ENCODE peak calls at places on chromosomes 13 and 19, in six cellular contexts. V is psoas muscle, O is NCI-H1105, K is amniotic stem cell, W is AG10803, U is HCT116. J is an unnamed sample.

GRCh38 chr13:50527612-50528509 is 315.6 kb downstream of the DLEU7 start:
- DNase-seq in V (no peak), O (no peak), K (no peak), W (peak), U (no peak), J (no peak)

GRCh38 chr13:32791545-32792172 is 205.4 kb downstream of the PDS5B start:
- DNase-seq in V (no peak), O (no peak), K (no peak), W (peak), U (no peak), J (no peak)

GRCh38 chr19:19171821-19172532 is 1.9 kb upstream of the MEF2B start:
- DNase-seq in V (peak), O (no peak), K (no peak), W (peak), U (no peak), J (no peak)

GRCh38 chr13:25301347-25302113 is at the start of gene NUP58:
- DNase-seq in V (peak), O (peak), K (peak), W (peak), U (peak), J (peak)

GRCh38 chr13:95641291-95641811 is 3.2 kb downstream of the DZIP1 start:
- DNase-seq in V (peak), O (peak), K (no peak), W (peak), U (no peak), J (peak)

GRCh38 chr19:23996549-23996948 is 81.9 kb downstream of the ZNF726 start:
- DNase-seq in V (no peak), O (no peak), K (no peak), W (no peak), U (peak), J (no peak)

GRCh38 chr13:93180376-93180966 is 46.1 kb upstream of the GPC6 start:
- DNase-seq in V (no peak), O (no peak), K (no peak), W (peak), U (no peak), J (no peak)

GRCh38 chr19:17847538-17848366 is at the start of gene JAK3:
- DNase-seq in V (peak), O (no peak), K (no peak), W (peak), U (no peak), J (peak)

GRCh38 chr19:14023404-14024235 is 4.3 kb upstream of the RLN3 start:
- DNase-seq in V (peak), O (no peak), K (no peak), W (peak), U (no peak), J (peak)

GRCh38 chr13:37403776-37404497 is 194.6 kb downstream of the POSTN start:
- DNase-seq in V (no peak), O (no peak), K (no peak), W (peak), U (no peak), J (no peak)

GRCh38 chr19:13619203-13619632 is 112.9 kb upstream of the CACNA1A start:
- DNase-seq in V (no peak), O (no peak), K (no peak), W (peak), U (no peak), J (no peak)

GRCh38 chr19:33681081-33681680 is 59.4 kb downstream of the CHST8 start:
- DNase-seq in V (no peak), O (no peak), K (no peak), W (no peak), U (no peak), J (no peak)

GRCh38 chr13:102846261-102847015 is 606 bp downstream of the ERCC5 start:
- DNase-seq in V (peak), O (no peak), K (peak), W (peak), U (peak), J (peak)

GRCh38 chr19:7917292-7918061 is 2.7 kb upstream of the SNAPC2 start:
- DNase-seq in V (no peak), O (peak), K (peak), W (peak), U (no peak), J (peak)

GRCh38 chr13:20465218-20465879 is 60.3 kb downstream of the CRYL1 start:
- DNase-seq in V (no peak), O (no peak), K (no peak), W (peak), U (no peak), J (peak)

GRCh38 chr13:32720026-32720425 is 133.8 kb downstream of the PDS5B start:
- DNase-seq in V (no peak), O (no peak), K (no peak), W (peak), U (no peak), J (no peak)

GRCh38 chr19:30783212-30783611 is 411.0 kb downstream of the ZNF536 start:
- DNase-seq in V (no peak), O (no peak), K (no peak), W (no peak), U (no peak), J (no peak)

GRCh38 chr13:24270639-24271131 is 38.7 kb upstream of the C1QTNF9 start:
- DNase-seq in V (peak), O (no peak), K (peak), W (peak), U (no peak), J (peak)

GRCh38 chr13:105097501-105097900 is 1438.0 kb downstream of the EFNB2 start:
- DNase-seq in V (no peak), O (no peak), K (no peak), W (no peak), U (no peak), J (no peak)

GRCh38 chr19:9935409-9936062 is 779 bp downstream of the OLFM2 start:
- DNase-seq in V (no peak), O (no peak), K (no peak), W (no peak), U (no peak), J (no peak)

GRCh38 chr13:38804536-38804935 is 117.7 kb downstream of the FREM2 start:
- DNase-seq in V (no peak), O (no peak), K (no peak), W (no peak), U (no peak), J (no peak)

GRCh38 chr13:23578411-23579071 is 8.3 kb downstream of the TNFRSF19 start:
- DNase-seq in V (peak), O (peak), K (no peak), W (peak), U (no peak), J (peak)

GRCh38 chr13:74070513-74070912 is 63.7 kb downstream of the KLF12 start:
- DNase-seq in V (no peak), O (no peak), K (no peak), W (no peak), U (no peak), J (no peak)

GRCh38 chr19:58569943-58570670 is 3.0 kb downstream of the MZF1 start:
- DNase-seq in V (peak), O (no peak), K (no peak), W (no peak), U (no peak), J (peak)

GRCh38 chr13:40813662-40814454 is 24.4 kb downstream of the SLC25A15 start:
- DNase-seq in V (no peak), O (no peak), K (no peak), W (no peak), U (no peak), J (no peak)

GRCh38 chr13:29483211-29483610 is 112.3 kb downstream of the SLC7A1 start:
- DNase-seq in V (no peak), O (peak), K (no peak), W (no peak), U (no peak), J (no peak)

GRCh38 chr13:107441279-107441678 is 774.1 kb downstream of the LIG4 start:
- DNase-seq in V (no peak), O (no peak), K (no peak), W (peak), U (no peak), J (no peak)

GRCh38 chr19:582497-583197 is 7.0 kb upstream of the HCN2 start:
- DNase-seq in V (peak), O (no peak), K (no peak), W (no peak), U (no peak), J (no peak)

GRCh38 chr19:29617336-29618266 is 11.5 kb downstream of the POP4 start:
- DNase-seq in V (no peak), O (no peak), K (no peak), W (no peak), U (no peak), J (no peak)

GRCh38 chr19:46195104-46195503 is 34.4 kb upstream of the IGFL1 start:
- DNase-seq in V (no peak), O (no peak), K (no peak), W (no peak), U (no peak), J (no peak)

GRCh38 chr19:4591296-4591695 is 31.8 kb upstream of the SEMA6B start:
- DNase-seq in V (no peak), O (no peak), K (no peak), W (no peak), U (no peak), J (no peak)

GRCh38 chr19:2332341-2333026 is 4.0 kb downstream of the SPPL2B start:
- DNase-seq in V (no peak), O (peak), K (no peak), W (peak), U (no peak), J (peak)

GRCh38 chr19:46890423-46891170 is 29.8 kb downstream of the ARHGAP35 start:
- DNase-seq in V (no peak), O (no peak), K (no peak), W (peak), U (no peak), J (no peak)

GRCh38 chr13:49561064-49561410 is 24.3 kb downstream of the RCBTB1 start:
- DNase-seq in V (no peak), O (no peak), K (no peak), W (no peak), U (no peak), J (no peak)

GRCh38 chr19:19050104-19050503 is 13.7 kb upstream of the SLC25A42 start:
- DNase-seq in V (no peak), O (no peak), K (no peak), W (no peak), U (no peak), J (no peak)

J was measured in transverse colon.